ENCODE peak calls at places on chromosome 1, in six cellular contexts. J is lower lobe of right lung, H is neural progenitor cell, G is left lung, L is sigmoid colon, O is tibial nerve. R is an unnamed sample. For H3K4me1, the result is how much of the 10 kb centered on the place peaks cover.

GRCh38 chr1:62397301-62397700 is 39.5 kb upstream of the USP1 start:
- DNase-seq in J (no peak), H (no peak), G (no peak), L (no peak), O (no peak), R (no peak)

GRCh38 chr1:53959664-53960250 is 13.6 kb downstream of the LRRC42 start:
- DNase-seq in J (no peak), H (no peak), G (no peak), L (no peak), O (no peak), R (peak)

GRCh38 chr1:201383647-201384405 is 6.3 kb upstream of the TNNT2 start:
- DNase-seq in J (no peak), H (no peak), G (no peak), L (no peak), O (no peak), R (no peak)

GRCh38 chr1:161792740-161793139 is 26.6 kb downstream of the ATF6 start:
- DNase-seq in J (no peak), H (peak), G (no peak), L (no peak), O (no peak), R (no peak)

GRCh38 chr1:223531742-223532341 is 133.7 kb downstream of the CAPN8 start:
- DNase-seq in J (peak), H (peak), G (no peak), L (no peak), O (no peak), R (no peak)

GRCh38 chr1:151476083-151476482 is 16.8 kb upstream of the POGZ start:
- DNase-seq in J (no peak), H (no peak), G (no peak), L (no peak), O (no peak), R (no peak)

GRCh38 chr1:150836129-150836773 is 28.2 kb upstream of the CTSK start:
- DNase-seq in J (no peak), H (no peak), G (no peak), L (no peak), O (no peak), R (no peak)

GRCh38 chr1:160127865-160128523 is 12.4 kb downstream of the ATP1A2 start:
- DNase-seq in J (no peak), H (no peak), G (no peak), L (no peak), O (no peak), R (no peak)

GRCh38 chr1:108107658-108108057 is 92.5 kb downstream of the SLC25A24 start:
- DNase-seq in J (no peak), H (no peak), G (no peak), L (no peak), O (no peak), R (no peak)

GRCh38 chr1:18532390-18533170 is 51.9 kb downstream of the KLHDC7A start:
- DNase-seq in J (no peak), H (no peak), G (no peak), L (no peak), O (no peak), R (no peak)

GRCh38 chr1:10074059-10074854 is 41.5 kb downstream of the UBE4B start:
- DNase-seq in J (peak), H (no peak), G (peak), L (no peak), O (no peak), R (no peak)

GRCh38 chr1:5250336-5250735 is 595.9 kb downstream of the AJAP1 start:
- DNase-seq in J (no peak), H (no peak), G (no peak), L (no peak), O (no peak), R (no peak)

GRCh38 chr1:178126790-178127189 is 32.9 kb downstream of the RASAL2 start:
- DNase-seq in J (no peak), H (no peak), G (no peak), L (no peak), O (no peak), R (no peak)

GRCh38 chr1:172449585-172450523 is 6.0 kb upstream of the PIGC start:
- DNase-seq in J (peak), H (peak), G (peak), L (peak), O (no peak), R (peak)

GRCh38 chr1:46582972-46583371 is 21.1 kb downstream of the MKNK1 start:
- DNase-seq in J (peak), H (no peak), G (no peak), L (no peak), O (no peak), R (no peak)

GRCh38 chr1:22039594-22040347 is 12.7 kb upstream of the CDC42 start:
- DNase-seq in J (peak), H (no peak), G (peak), L (peak), O (no peak), R (peak)

GRCh38 chr1:78177708-78178270 is 132.0 kb downstream of the GIPC2 start:
- DNase-seq in J (no peak), H (no peak), G (no peak), L (no peak), O (no peak), R (no peak)

GRCh38 chr1:20187103-20187812 is 940 bp upstream of the PLA2G2C start:
- DNase-seq in J (peak), H (no peak), G (no peak), L (peak), O (no peak), R (no peak)

GRCh38 chr1:113946668-113947387 is 17.7 kb downstream of the HIPK1 start:
- DNase-seq in J (no peak), H (peak), G (no peak), L (no peak), O (no peak), R (no peak)

GRCh38 chr1:27137022-27137542 is 17.8 kb downstream of the SLC9A1 start:
- DNase-seq in J (peak), H (no peak), G (peak), L (peak), O (peak), R (peak)

GRCh38 chr1:29121951-29122661 is 1.6 kb downstream of the TMEM200B start:
- DNase-seq in J (peak), H (peak), G (peak), L (peak), O (no peak), R (no peak)

GRCh38 chr1:38568061-38568857 is 291.3 kb downstream of the RRAGC start:
- DNase-seq in J (no peak), H (no peak), G (no peak), L (no peak), O (no peak), R (no peak)

GRCh38 chr1:157852476-157852875 is 10.9 kb upstream of the CD5L start:
- DNase-seq in J (no peak), H (no peak), G (no peak), L (no peak), O (no peak), R (no peak)

GRCh38 chr1:23726669-23727068 is 16.6 kb upstream of the ELOA start:
- DNase-seq in J (no peak), H (no peak), G (no peak), L (no peak), O (no peak), R (no peak)

GRCh38 chr1:75559141-75559540 is 51.8 kb downstream of the SLC44A5 start:
- DNase-seq in J (no peak), H (no peak), G (no peak), L (no peak), O (no peak), R (no peak)

GRCh38 chr1:66833112-66833511 is 32.0 kb upstream of the INSL5 start:
- DNase-seq in J (no peak), H (no peak), G (no peak), L (no peak), O (no peak), R (no peak)

GRCh38 chr1:18059206-18059605 is 48.4 kb upstream of the IGSF21 start:
- DNase-seq in J (no peak), H (no peak), G (no peak), L (no peak), O (no peak), R (no peak)

GRCh38 chr1:188782220-188782841 is 1695.3 kb downstream of the BRINP3 start:
- DNase-seq in J (no peak), H (peak), G (no peak), L (no peak), O (no peak), R (no peak)

GRCh38 chr1:178488393-178488792 is 8.4 kb downstream of the CLEC20A start:
- DNase-seq in J (no peak), H (no peak), G (no peak), L (no peak), O (no peak), R (no peak)

GRCh38 chr1:27350673-27351540 is 9.1 kb downstream of the SYTL1 start:
- DNase-seq in J (no peak), H (peak), G (peak), L (no peak), O (no peak), R (no peak)

GRCh38 chr1:61083014-61083798 is 845 bp downstream of the NFIA start:
- DNase-seq in J (peak), H (peak), G (peak), L (no peak), O (no peak), R (peak)

GRCh38 chr1:43493661-43494450 is 36.8 kb upstream of the PTPRF start:
- DNase-seq in J (no peak), H (peak), G (no peak), L (no peak), O (no peak), R (no peak)

GRCh38 chr1:56868761-56869160 is 14.2 kb downstream of the C8A start:
- DNase-seq in J (no peak), H (no peak), G (no peak), L (no peak), O (no peak), R (no peak)

GRCh38 chr1:65799601-65800000 is 6.9 kb downstream of the PDE4B start:
- DNase-seq in J (no peak), H (no peak), G (no peak), L (no peak), O (no peak), R (no peak)

DNA sequence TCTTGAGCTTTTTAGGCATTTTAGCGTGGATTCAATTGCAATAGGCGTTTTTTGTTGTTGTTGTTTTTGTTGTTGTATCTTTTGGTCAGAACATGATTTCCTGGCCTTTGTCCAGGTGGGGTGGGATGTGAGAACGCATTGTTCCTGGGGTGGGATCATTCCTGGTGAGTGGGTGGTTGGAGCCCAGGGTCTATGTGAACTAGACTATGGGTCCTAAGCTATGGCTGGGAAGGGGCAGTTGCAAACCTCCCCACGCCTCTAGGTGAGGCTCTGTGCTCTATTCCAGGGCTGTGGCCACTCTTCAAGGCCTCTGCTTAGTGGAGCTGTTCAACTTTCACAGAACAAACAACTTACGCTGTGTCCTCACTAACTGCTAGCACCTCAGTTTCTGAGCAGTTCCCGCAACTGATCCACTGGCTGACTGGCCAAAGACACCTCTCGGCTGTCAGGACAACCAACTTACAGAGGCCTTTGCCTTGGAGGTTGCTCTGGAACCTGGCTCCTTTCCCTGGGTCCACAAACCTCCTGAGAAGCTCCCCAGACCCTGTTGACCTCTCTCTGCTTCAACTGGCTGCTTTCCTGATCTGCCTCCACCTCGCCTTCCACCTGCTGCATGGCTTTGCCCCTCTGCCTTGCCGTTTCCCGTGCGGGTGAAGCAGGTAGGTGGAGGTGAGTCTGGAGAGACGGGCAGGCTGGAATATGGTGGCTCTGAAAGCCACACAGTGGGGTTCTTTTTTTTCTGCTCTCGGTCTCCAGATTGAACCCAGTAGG is 12.8 kb downstream of the BTBD19 start:
- DNase-seq in J (peak), H (no peak), G (no peak), L (peak), O (no peak), R (no peak)
- H3K4me3 ChIP-seq in J (peak), H (no peak), G (peak), L (peak), O (peak), R (peak)

DNA sequence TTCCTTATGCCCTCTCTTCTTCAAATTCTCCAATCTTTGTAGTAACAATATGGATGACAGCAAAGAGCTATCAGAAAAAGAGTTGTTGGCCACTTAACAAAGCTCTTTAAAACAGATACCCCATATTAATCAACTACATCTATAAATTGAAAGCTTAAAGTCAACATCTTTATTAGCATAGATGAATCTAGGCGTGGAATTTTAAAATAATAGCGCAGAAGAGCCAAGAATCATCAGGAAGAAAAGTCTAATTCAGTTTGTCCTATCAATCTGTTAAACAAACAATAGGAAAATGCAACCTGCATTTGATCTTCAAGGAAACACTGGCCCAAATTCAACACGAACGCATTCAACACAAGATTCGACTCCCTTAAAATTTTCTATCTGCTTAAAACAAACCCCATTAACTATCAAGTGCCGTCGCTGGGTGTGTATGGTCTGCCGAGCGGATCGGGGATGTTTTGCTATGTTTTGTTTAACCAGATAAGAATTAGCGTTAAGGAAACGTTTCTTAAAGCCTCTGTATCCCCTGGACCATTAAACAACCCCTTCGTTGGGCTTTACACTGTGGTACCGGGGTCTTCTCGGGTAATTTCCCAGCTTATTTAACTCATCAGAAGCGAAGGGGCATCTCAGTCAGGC is 1.0 kb downstream of the LYST start:
- DNase-seq in J (no peak), H (no peak), G (no peak), L (no peak), O (no peak), R (no peak)
- H3K4me1 ChIP-seq in J (under half), H (under half), G (under half), L (under half), O (under half), R (under half)

DNA sequence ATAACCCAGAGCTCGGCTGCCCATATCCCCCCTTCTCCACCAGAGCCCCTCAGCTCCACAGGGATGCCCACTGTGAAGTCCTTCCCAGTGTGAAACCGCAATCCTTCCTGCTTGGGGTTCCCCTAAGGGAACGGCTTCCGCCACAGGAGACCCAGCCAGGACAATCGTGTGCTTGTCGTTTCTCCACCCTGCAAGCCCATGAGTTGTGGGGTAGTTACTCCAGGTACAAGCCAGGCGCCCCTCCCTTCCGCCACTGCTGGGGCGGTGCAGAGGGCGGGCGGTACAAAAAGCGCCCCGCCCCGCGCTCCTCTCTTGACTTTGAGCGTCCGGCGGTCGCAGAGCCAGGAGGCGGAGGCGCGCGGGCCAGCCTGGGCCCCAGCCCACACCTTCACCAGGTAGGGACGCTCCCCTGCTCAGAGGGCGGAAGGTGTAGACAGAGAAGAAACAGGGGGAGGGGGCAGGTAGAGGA is at the start of gene TINAGL1:
- DNase-seq in J (peak), H (peak), G (peak), L (peak), O (no peak), R (no peak)
- H3K27ac ChIP-seq in J (peak), H (no peak), G (peak), L (peak), O (peak), R (no peak)

DNA sequence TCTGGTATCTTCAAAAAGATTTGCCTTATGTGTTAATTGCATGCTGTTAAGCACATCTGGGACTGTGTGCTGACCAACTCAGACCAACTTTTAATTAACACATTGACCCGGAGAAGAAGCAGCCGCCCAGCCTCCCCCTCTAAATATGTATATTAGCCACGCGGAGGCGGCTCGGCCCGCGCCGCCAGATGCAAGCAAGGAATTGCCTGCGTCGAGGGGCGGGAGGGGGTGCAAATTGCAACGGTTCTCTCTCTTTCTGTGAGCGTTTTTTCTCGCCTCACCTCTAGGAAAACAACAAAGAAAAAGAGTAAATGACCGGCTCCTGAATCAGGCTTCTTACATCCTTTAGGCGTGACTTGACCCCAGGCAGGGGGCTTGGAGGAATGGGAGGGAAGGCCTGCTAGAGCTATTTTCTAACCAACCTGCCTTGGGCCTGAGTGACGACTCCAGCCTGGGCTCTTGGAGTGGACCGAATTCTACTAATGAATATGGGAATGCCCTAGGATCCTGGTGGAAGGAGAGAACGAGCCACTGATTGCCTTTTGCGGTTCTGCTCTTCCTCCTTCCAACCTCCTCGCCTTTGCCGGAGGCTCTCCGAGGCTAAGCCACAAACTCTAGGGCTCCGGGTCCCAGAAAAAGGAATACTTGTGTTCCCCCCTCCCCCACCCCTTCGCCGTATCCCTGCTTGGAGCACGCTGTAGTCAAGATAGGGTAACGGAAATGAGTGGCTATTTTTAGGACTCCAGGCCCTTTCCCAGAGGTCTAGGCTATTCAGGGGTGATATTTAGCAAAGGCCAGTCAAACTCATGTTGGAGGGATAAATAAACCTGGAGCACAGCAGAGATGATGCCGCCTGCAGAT is 417.0 kb upstream of the ESRRG start:
- DNase-seq in J (no peak), H (peak), G (peak), L (no peak), O (no peak), R (no peak)
- H3K4me3 ChIP-seq in J (no peak), H (peak), G (no peak), L (no peak), O (no peak), R (no peak)